ENCODE peak calls at places on chromosomes 3 and 15, in five cellular contexts. One of them, this sample, is unnamed.
A peak's percentile ranks its signal among the peaks of the same experiment; 100 is the strongest.

GRCh38 chr3:101379695-101380376 is 59.5 kb upstream of the IMPG2 start:
- DNase-seq in T-helper 1 cell: no peak
- DNase-seq in stimulated activated CD8-positive, alpha-beta memory T cell treated with anti-CD3 and anti-CD28 coated beads, Interleukin-7, amount 100 ng/mL, for 1 hour: no peak
- DNase-seq in mesendoderm: no peak
- DNase-seq in mucosa of gallbladder: no peak
- DNase-seq in this sample: no peak

GRCh38 chr3:64431717-64432116 is 206.5 kb upstream of the PRICKLE2 start:
- DNase-seq in mucosa of gallbladder: no peak
- DNase-seq in stimulated activated CD8-positive, alpha-beta memory T cell treated with anti-CD3 and anti-CD28 coated beads, Interleukin-7, amount 100 ng/mL, for 1 hour: no peak
- DNase-seq in mesendoderm: no peak
- DNase-seq in T-helper 1 cell: no peak
- DNase-seq in this sample: no peak

GRCh38 chr15:45821390-45821789 is 186.6 kb downstream of the SQOR start:
- DNase-seq in stimulated activated CD8-positive, alpha-beta memory T cell treated with anti-CD3 and anti-CD28 coated beads, Interleukin-7, amount 100 ng/mL, for 1 hour: no peak
- DNase-seq in T-helper 1 cell: no peak
- DNase-seq in mucosa of gallbladder: no peak
- DNase-seq in mesendoderm: peak; percentile 44
- DNase-seq in this sample: no peak

GRCh38 chr15:41961803-41962202 is 10.6 kb downstream of the EHD4 start:
- DNase-seq in mucosa of gallbladder: no peak
- DNase-seq in stimulated activated CD8-positive, alpha-beta memory T cell treated with anti-CD3 and anti-CD28 coated beads, Interleukin-7, amount 100 ng/mL, for 1 hour: no peak
- DNase-seq in T-helper 1 cell: no peak
- DNase-seq in mesendoderm: no peak
- DNase-seq in this sample: no peak

GRCh38 chr3:38121451-38121831 is 15.5 kb downstream of the ACAA1 start:
- DNase-seq in mucosa of gallbladder: no peak
- DNase-seq in T-helper 1 cell: no peak
- DNase-seq in stimulated activated CD8-positive, alpha-beta memory T cell treated with anti-CD3 and anti-CD28 coated beads, Interleukin-7, amount 100 ng/mL, for 1 hour: no peak
- DNase-seq in mesendoderm: no peak
- DNase-seq in this sample: no peak

GRCh38 chr3:108511055-108511454 is 659 bp upstream of the MYH15 start:
- DNase-seq in mesendoderm: no peak
- DNase-seq in stimulated activated CD8-positive, alpha-beta memory T cell treated with anti-CD3 and anti-CD28 coated beads, Interleukin-7, amount 100 ng/mL, for 1 hour: no peak
- DNase-seq in mucosa of gallbladder: no peak
- DNase-seq in T-helper 1 cell: no peak
- DNase-seq in this sample: peak; percentile 46

GRCh38 chr15:81174125-81174524 is 22.6 kb upstream of the IL16 start:
- DNase-seq in T-helper 1 cell: no peak
- DNase-seq in stimulated activated CD8-positive, alpha-beta memory T cell treated with anti-CD3 and anti-CD28 coated beads, Interleukin-7, amount 100 ng/mL, for 1 hour: no peak
- DNase-seq in mesendoderm: no peak
- DNase-seq in mucosa of gallbladder: no peak
- DNase-seq in this sample: no peak

GRCh38 chr3:123658118-123658859 is 73.4 kb upstream of the HACD2 start:
- DNase-seq in stimulated activated CD8-positive, alpha-beta memory T cell treated with anti-CD3 and anti-CD28 coated beads, Interleukin-7, amount 100 ng/mL, for 1 hour: no peak
- DNase-seq in mesendoderm: no peak
- DNase-seq in mucosa of gallbladder: peak; percentile 42
- DNase-seq in T-helper 1 cell: no peak
- DNase-seq in this sample: no peak

GRCh38 chr3:30966896-30967295 is 72.4 kb upstream of the GADL1 start:
- DNase-seq in T-helper 1 cell: no peak
- DNase-seq in mesendoderm: no peak
- DNase-seq in stimulated activated CD8-positive, alpha-beta memory T cell treated with anti-CD3 and anti-CD28 coated beads, Interleukin-7, amount 100 ng/mL, for 1 hour: no peak
- DNase-seq in mucosa of gallbladder: no peak
- DNase-seq in this sample: no peak

GRCh38 chr3:156811092-156811862 is 14.9 kb upstream of the LEKR1 start:
- DNase-seq in mucosa of gallbladder: no peak
- DNase-seq in T-helper 1 cell: no peak
- DNase-seq in mesendoderm: no peak
- DNase-seq in stimulated activated CD8-positive, alpha-beta memory T cell treated with anti-CD3 and anti-CD28 coated beads, Interleukin-7, amount 100 ng/mL, for 1 hour: no peak
- DNase-seq in this sample: no peak